ENCODE peak calls at places on chromosomes 13 and 19, in seven cellular contexts. B, T, E, W, V, F and H are unnamed samples.

GRCh38 chr13:91946498-91947070 is 548.2 kb downstream of the GPC5 start:
- DNase-seq in B (peak; percentile 78), T (peak; percentile 15), E (peak; percentile 1), W (no peak), V (no peak), F (peak; percentile 64), H (peak; percentile 13)

GRCh38 chr13:37175996-37176395 is 70.5 kb upstream of the CSNK1A1L start:
- DNase-seq in B (no peak), T (no peak), E (peak; percentile 89), W (no peak), V (peak; percentile 40), F (no peak), H (peak; percentile 74)

GRCh38 chr13:45781553-45782326 is 69.8 kb downstream of the SIAH3 start:
- DNase-seq in B (no peak), T (peak; percentile 97), E (no peak), W (peak; percentile 73), V (no peak), F (no peak), H (peak; percentile 10)

GRCh38 chr13:113906566-113906965 is 42.7 kb upstream of the GAS6 start:
- DNase-seq in B (no peak), T (no peak), E (no peak), W (no peak), V (no peak), F (no peak), H (no peak)

GRCh38 chr19:13091400-13092161 is 11.1 kb downstream of the LYL1 start:
- DNase-seq in B (peak; percentile 73), T (peak; percentile 59), E (peak; percentile 93), W (no peak), V (peak; percentile 61), F (no peak), H (peak; percentile 28)

GRCh38 chr13:113547248-113547971 is 37.1 kb upstream of the TFDP1 start:
- DNase-seq in B (no peak), T (no peak), E (peak; percentile 21), W (no peak), V (peak; percentile 43), F (no peak), H (no peak)

GRCh38 chr13:39297664-39298171 is 259.5 kb downstream of the NHLRC3 start:
- DNase-seq in B (no peak), T (no peak), E (no peak), W (no peak), V (no peak), F (no peak), H (no peak)

GRCh38 chr19:53958168-53958571 is 4.6 kb upstream of the CACNG8 start:
- DNase-seq in B (peak; percentile 96), T (peak; percentile 52), E (no peak), W (peak; percentile 10), V (no peak), F (no peak), H (no peak)

GRCh38 chr13:33312150-33312908 is 26.8 kb upstream of the STARD13 start:
- DNase-seq in B (peak; percentile 37), T (no peak), E (peak; percentile 48), W (no peak), V (no peak), F (no peak), H (peak; percentile 79)

GRCh38 chr13:45356966-45357689 is 16.1 kb upstream of the TPT1 start:
- DNase-seq in B (no peak), T (no peak), E (no peak), W (no peak), V (no peak), F (no peak), H (no peak)

GRCh38 chr19:12733369-12733896 is 1.1 kb downstream of the TRIR start:
- DNase-seq in B (peak; percentile 54), T (peak; percentile 51), E (peak; percentile 29), W (no peak), V (no peak), F (peak; percentile 74), H (peak; percentile 41)

GRCh38 chr13:32225494-32225931 is 89.7 kb downstream of the ZAR1L start:
- DNase-seq in B (peak; percentile 28), T (no peak), E (no peak), W (no peak), V (no peak), F (no peak), H (no peak)

GRCh38 chr13:91362908-91363307 is 15.4 kb downstream of the MIR17HG start:
- DNase-seq in B (no peak), T (no peak), E (no peak), W (no peak), V (no peak), F (peak; percentile 43), H (no peak)

GRCh38 chr19:42066075-42066754 is 3.8 kb downstream of the GRIK5 start:
- DNase-seq in B (peak; percentile 84), T (peak; percentile 78), E (no peak), W (no peak), V (no peak), F (no peak), H (peak; percentile 21)

GRCh38 chr13:74290324-74290773 is 156.1 kb upstream of the KLF12 start:
- DNase-seq in B (peak; percentile 93), T (peak; percentile 63), E (peak; percentile 5), W (peak; percentile 18), V (no peak), F (peak; percentile 88), H (peak; percentile 98)

GRCh38 chr19:52237771-52238400 is 31.5 kb upstream of the ZNF766 start:
- DNase-seq in B (peak; percentile 80), T (peak; percentile 43), E (peak; percentile 69), W (peak; percentile 69), V (peak; percentile 51), F (peak; percentile 68), H (peak; percentile 58)

DNA sequence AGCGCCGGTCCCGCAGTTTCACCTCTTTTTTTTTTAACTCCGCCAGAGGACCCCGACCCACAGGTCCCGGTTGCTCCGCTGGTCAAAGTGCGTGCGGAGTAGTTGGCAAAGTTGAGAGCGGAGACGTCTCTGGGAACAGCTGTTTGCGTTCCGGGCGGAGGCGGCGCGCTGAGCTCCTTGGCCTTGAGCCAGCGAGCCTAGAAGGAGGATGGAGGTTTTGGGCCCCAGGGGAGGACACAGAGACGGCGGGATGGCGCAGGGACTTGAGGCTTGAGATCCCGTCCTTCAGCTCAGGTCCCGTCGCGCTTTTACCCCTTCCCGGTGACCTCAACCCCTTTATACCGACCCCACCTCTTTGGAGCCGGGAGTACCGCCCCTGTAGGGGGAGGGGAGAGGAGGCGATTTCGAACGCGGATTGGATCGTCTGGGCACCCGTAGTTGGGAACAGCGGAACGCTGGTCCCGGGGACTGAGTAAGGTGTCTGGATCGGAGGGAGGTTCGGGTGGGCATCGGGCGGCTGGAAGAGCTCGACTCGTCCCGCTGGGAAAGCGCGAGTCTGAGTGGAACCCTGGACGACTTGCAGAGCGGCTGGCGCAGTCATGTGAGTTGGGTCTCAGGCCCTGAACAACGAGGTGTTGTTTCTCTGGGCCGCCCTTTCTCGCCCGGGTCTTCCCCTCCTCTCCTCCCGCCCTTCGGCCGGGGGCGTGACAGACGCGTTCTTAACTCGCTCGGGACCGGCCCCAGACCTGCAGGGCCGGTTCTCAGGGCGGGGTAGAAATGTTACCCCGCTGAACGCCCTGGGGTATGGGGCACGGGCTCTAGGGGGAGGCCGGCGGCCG is at the start of gene WBP4:
- DNase-seq in B (peak; percentile 97), T (peak; percentile 91), E (peak; percentile 96), W (peak; percentile 95), V (peak; percentile 94), F (peak; percentile 95), H (peak; percentile 86)
- TF ChIP-seq CTCF in B (no peak), T (no peak), E (no peak), W (no peak), V (peak; percentile 59), F (no peak), H (peak; percentile 18)

GRCh38 chr19:40609561-40610395 is 8.6 kb downstream of the LTBP4 start:
- DNase-seq in B (peak; percentile 95), T (peak; percentile 90), E (peak; percentile 61), W (peak; percentile 95), V (peak; percentile 95), F (peak; percentile 89), H (peak; percentile 79)
- H3K36me3 ChIP-seq in B (no peaks in the 10 kb centered on the region), T (no peaks in the 10 kb centered on the region), E (no peaks in the 10 kb centered on the region), W (no peaks in the 10 kb centered on the region), V (no peaks in the 10 kb centered on the region), F (no peaks in the 10 kb centered on the region), H (peaks cover 3% of the 10 kb centered on the region)

GRCh38 chr19:55536366-55536765 is 567 bp downstream of the SBK2 start:
- DNase-seq in B (no peak), T (no peak), E (no peak), W (no peak), V (no peak), F (no peak), H (no peak)

GRCh38 chr19:55535579-55536350 is 1.2 kb downstream of the SBK2 start:
- DNase-seq in B (no peak), T (no peak), E (no peak), W (no peak), V (no peak), F (no peak), H (no peak)

GRCh38 chr19:55538132-55538531 is 1.2 kb upstream of the SBK2 start:
- DNase-seq in B (peak; percentile 49), T (no peak), E (no peak), W (no peak), V (no peak), F (no peak), H (no peak)

GRCh38 chr19:55537741-55538111 is 793 bp upstream of the SBK2 start:
- DNase-seq in B (peak; percentile 78), T (no peak), E (no peak), W (no peak), V (no peak), F (no peak), H (no peak)

GRCh38 chr19:55536951-55537740 is at the start of gene SBK2:
- DNase-seq in B (peak; percentile 93), T (peak; percentile 23), E (no peak), W (no peak), V (no peak), F (peak; percentile 29), H (no peak)
- TF ChIP-seq CTCF in B (peak; percentile 57), T (no peak), E (no peak), W (no peak), V (no peak), F (peak; percentile 58), H (peak; percentile 11)

GRCh38 chr13:108361769-108362168 is 92.3 kb downstream of the TNFSF13B start:
- DNase-seq in B (no peak), T (no peak), E (no peak), W (no peak), V (no peak), F (no peak), H (no peak)

GRCh38 chr13:108363651-108364050 is 94.1 kb downstream of the TNFSF13B start:
- DNase-seq in B (no peak), T (no peak), E (no peak), W (no peak), V (no peak), F (no peak), H (no peak)

GRCh38 chr13:108357228-108357627 is 87.7 kb downstream of the TNFSF13B start:
- DNase-seq in B (no peak), T (no peak), E (no peak), W (no peak), V (no peak), F (no peak), H (no peak)

GRCh38 chr13:108365255-108365654 is 95.7 kb downstream of the TNFSF13B start:
- DNase-seq in B (no peak), T (no peak), E (no peak), W (no peak), V (no peak), F (no peak), H (no peak)

DNA sequence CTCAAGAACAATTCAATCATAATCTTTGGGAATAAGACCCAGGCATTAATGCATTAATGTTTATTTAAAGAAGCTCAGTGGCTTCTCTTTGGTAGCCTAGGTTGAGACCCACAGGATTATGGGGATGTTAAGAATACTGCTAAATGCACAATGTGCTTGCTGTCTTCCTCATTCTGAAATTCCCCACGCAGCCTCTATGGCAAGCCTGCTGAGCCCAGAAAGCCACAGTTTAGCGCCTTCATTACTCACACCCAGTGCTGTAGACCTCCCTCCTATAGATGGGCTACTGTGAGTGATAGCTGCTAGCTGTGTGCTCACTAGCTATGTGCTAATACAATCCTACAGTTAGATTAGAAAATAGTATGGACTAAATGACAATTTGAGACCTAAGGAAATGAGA is 90.6 kb downstream of the TNFSF13B start:
- DNase-seq in B (no peak), T (no peak), E (no peak), W (no peak), V (no peak), F (no peak), H (no peak)
- H3K36me3 ChIP-seq in B (no peaks in the 10 kb centered on the region), T (no peaks in the 10 kb centered on the region), E (no peaks in the 10 kb centered on the region), W (no peaks in the 10 kb centered on the region), V (no peaks in the 10 kb centered on the region), F (no peaks in the 10 kb centered on the region), H (no peaks in the 10 kb centered on the region)